ENCODE peak calls at places on chromosomes 2 and 18, in nine cellular contexts. One of them, this sample, is unnamed.

GRCh38 chr2:130949954-130950353 is 113.2 kb downstream of the ARHGEF4 start:
- DNase-seq in naive B cell: no peak
- DNase-seq in cardiac fibroblast: no peak
- DNase-seq in HT-29: no peak
- DNase-seq in activated CD8-positive, alpha-beta memory T cell treated with anti-CD3 and anti-CD28 coated beads for 48 hours: no peak
- DNase-seq in activated CD4-positive, alpha-beta T cell treated with anti-CD3 and anti-CD28 coated beads, Interleukin-2, amount 10 ng/mL, durations not matched to agents 24 days and 14 days: no peak
- DNase-seq in psoas muscle: no peak
- DNase-seq in GM04504: no peak
- DNase-seq in AG10803: no peak
- DNase-seq in this sample: no peak

GRCh38 chr2:10369269-10370255 is 66.9 kb downstream of the HPCAL1 start:
- DNase-seq in cardiac fibroblast: no peak
- DNase-seq in activated CD8-positive, alpha-beta memory T cell treated with anti-CD3 and anti-CD28 coated beads for 48 hours: no peak
- DNase-seq in AG10803: no peak
- DNase-seq in GM04504: no peak
- DNase-seq in psoas muscle: no peak
- DNase-seq in activated CD4-positive, alpha-beta T cell treated with anti-CD3 and anti-CD28 coated beads, Interleukin-2, amount 10 ng/mL, durations not matched to agents 24 days and 14 days: no peak
- DNase-seq in HT-29: peak
- DNase-seq in naive B cell: no peak
- DNase-seq in this sample: no peak

GRCh38 chr2:47728551-47728950 is 54.4 kb upstream of the MSH6 start:
- DNase-seq in psoas muscle: no peak
- DNase-seq in cardiac fibroblast: no peak
- DNase-seq in naive B cell: no peak
- DNase-seq in HT-29: no peak
- DNase-seq in activated CD8-positive, alpha-beta memory T cell treated with anti-CD3 and anti-CD28 coated beads for 48 hours: no peak
- DNase-seq in GM04504: no peak
- DNase-seq in activated CD4-positive, alpha-beta T cell treated with anti-CD3 and anti-CD28 coated beads, Interleukin-2, amount 10 ng/mL, durations not matched to agents 24 days and 14 days: no peak
- DNase-seq in AG10803: no peak
- DNase-seq in this sample: no peak

GRCh38 chr2:44118257-44118656 is 50.4 kb upstream of the PPM1B start:
- DNase-seq in psoas muscle: no peak
- DNase-seq in cardiac fibroblast: peak
- DNase-seq in activated CD8-positive, alpha-beta memory T cell treated with anti-CD3 and anti-CD28 coated beads for 48 hours: peak
- DNase-seq in HT-29: no peak
- DNase-seq in AG10803: peak
- DNase-seq in activated CD4-positive, alpha-beta T cell treated with anti-CD3 and anti-CD28 coated beads, Interleukin-2, amount 10 ng/mL, durations not matched to agents 24 days and 14 days: no peak
- DNase-seq in GM04504: no peak
- DNase-seq in naive B cell: no peak
- DNase-seq in this sample: no peak

GRCh38 chr2:181683518-181684453 is 3.5 kb upstream of the NEUROD1 start:
- DNase-seq in GM04504: no peak
- DNase-seq in activated CD4-positive, alpha-beta T cell treated with anti-CD3 and anti-CD28 coated beads, Interleukin-2, amount 10 ng/mL, durations not matched to agents 24 days and 14 days: peak
- DNase-seq in psoas muscle: no peak
- DNase-seq in HT-29: no peak
- DNase-seq in AG10803: peak
- DNase-seq in activated CD8-positive, alpha-beta memory T cell treated with anti-CD3 and anti-CD28 coated beads for 48 hours: no peak
- DNase-seq in naive B cell: no peak
- DNase-seq in cardiac fibroblast: no peak
- DNase-seq in this sample: peak

GRCh38 chr2:47569658-47570398 is 166.9 kb downstream of the MSH2 start:
- DNase-seq in activated CD4-positive, alpha-beta T cell treated with anti-CD3 and anti-CD28 coated beads, Interleukin-2, amount 10 ng/mL, durations not matched to agents 24 days and 14 days: peak
- DNase-seq in psoas muscle: no peak
- DNase-seq in activated CD8-positive, alpha-beta memory T cell treated with anti-CD3 and anti-CD28 coated beads for 48 hours: no peak
- DNase-seq in cardiac fibroblast: peak
- DNase-seq in AG10803: no peak
- DNase-seq in naive B cell: no peak
- DNase-seq in GM04504: no peak
- DNase-seq in HT-29: no peak
- DNase-seq in this sample: peak

GRCh38 chr2:185835974-185836373 is 97.4 kb downstream of the FSIP2 start:
- DNase-seq in naive B cell: no peak
- DNase-seq in HT-29: no peak
- DNase-seq in cardiac fibroblast: no peak
- DNase-seq in activated CD8-positive, alpha-beta memory T cell treated with anti-CD3 and anti-CD28 coated beads for 48 hours: no peak
- DNase-seq in AG10803: no peak
- DNase-seq in GM04504: no peak
- DNase-seq in psoas muscle: no peak
- DNase-seq in activated CD4-positive, alpha-beta T cell treated with anti-CD3 and anti-CD28 coated beads, Interleukin-2, amount 10 ng/mL, durations not matched to agents 24 days and 14 days: no peak
- DNase-seq in this sample: no peak

GRCh38 chr2:68225119-68225632 is 27.2 kb downstream of the PPP3R1 start:
- DNase-seq in activated CD8-positive, alpha-beta memory T cell treated with anti-CD3 and anti-CD28 coated beads for 48 hours: no peak
- DNase-seq in activated CD4-positive, alpha-beta T cell treated with anti-CD3 and anti-CD28 coated beads, Interleukin-2, amount 10 ng/mL, durations not matched to agents 24 days and 14 days: peak
- DNase-seq in cardiac fibroblast: peak
- DNase-seq in HT-29: peak
- DNase-seq in naive B cell: no peak
- DNase-seq in psoas muscle: no peak
- DNase-seq in GM04504: no peak
- DNase-seq in AG10803: peak
- DNase-seq in this sample: peak

GRCh38 chr2:37671013-37671815 is at the start of gene CDC42EP3:
- DNase-seq in naive B cell: peak
- DNase-seq in GM04504: no peak
- DNase-seq in psoas muscle: peak
- DNase-seq in activated CD8-positive, alpha-beta memory T cell treated with anti-CD3 and anti-CD28 coated beads for 48 hours: peak
- DNase-seq in HT-29: peak
- DNase-seq in cardiac fibroblast: peak
- DNase-seq in AG10803: no peak
- DNase-seq in activated CD4-positive, alpha-beta T cell treated with anti-CD3 and anti-CD28 coated beads, Interleukin-2, amount 10 ng/mL, durations not matched to agents 24 days and 14 days: peak
- DNase-seq in this sample: peak

GRCh38 chr2:163338270-163338669 is 397.5 kb downstream of the FIGN start:
- DNase-seq in activated CD4-positive, alpha-beta T cell treated with anti-CD3 and anti-CD28 coated beads, Interleukin-2, amount 10 ng/mL, durations not matched to agents 24 days and 14 days: no peak
- DNase-seq in HT-29: no peak
- DNase-seq in activated CD8-positive, alpha-beta memory T cell treated with anti-CD3 and anti-CD28 coated beads for 48 hours: no peak
- DNase-seq in cardiac fibroblast: no peak
- DNase-seq in GM04504: no peak
- DNase-seq in naive B cell: no peak
- DNase-seq in psoas muscle: no peak
- DNase-seq in AG10803: no peak
- DNase-seq in this sample: no peak

GRCh38 chr2:145764631-145765030 is 1244.7 kb upstream of the ZEB2 start:
- DNase-seq in HT-29: no peak
- DNase-seq in cardiac fibroblast: peak
- DNase-seq in psoas muscle: peak
- DNase-seq in activated CD4-positive, alpha-beta T cell treated with anti-CD3 and anti-CD28 coated beads, Interleukin-2, amount 10 ng/mL, durations not matched to agents 24 days and 14 days: no peak
- DNase-seq in GM04504: no peak
- DNase-seq in AG10803: peak
- DNase-seq in activated CD8-positive, alpha-beta memory T cell treated with anti-CD3 and anti-CD28 coated beads for 48 hours: no peak
- DNase-seq in naive B cell: no peak
- DNase-seq in this sample: no peak

GRCh38 chr18:28176933-28177827 is at the start of gene CDH2:
- DNase-seq in activated CD8-positive, alpha-beta memory T cell treated with anti-CD3 and anti-CD28 coated beads for 48 hours: no peak
- DNase-seq in HT-29: no peak
- DNase-seq in naive B cell: no peak
- DNase-seq in AG10803: peak
- DNase-seq in psoas muscle: peak
- DNase-seq in cardiac fibroblast: peak
- DNase-seq in activated CD4-positive, alpha-beta T cell treated with anti-CD3 and anti-CD28 coated beads, Interleukin-2, amount 10 ng/mL, durations not matched to agents 24 days and 14 days: peak
- DNase-seq in GM04504: peak
- DNase-seq in this sample: no peak

GRCh38 chr18:34957864-34958259 is 83.4 kb upstream of the MAPRE2 start:
- DNase-seq in cardiac fibroblast: no peak
- DNase-seq in activated CD4-positive, alpha-beta T cell treated with anti-CD3 and anti-CD28 coated beads, Interleukin-2, amount 10 ng/mL, durations not matched to agents 24 days and 14 days: no peak
- DNase-seq in naive B cell: no peak
- DNase-seq in GM04504: no peak
- DNase-seq in activated CD8-positive, alpha-beta memory T cell treated with anti-CD3 and anti-CD28 coated beads for 48 hours: no peak
- DNase-seq in psoas muscle: no peak
- DNase-seq in AG10803: no peak
- DNase-seq in HT-29: no peak
- DNase-seq in this sample: no peak

GRCh38 chr2:236774171-236774570 is 204.5 kb downstream of the ACKR3 start:
- DNase-seq in cardiac fibroblast: no peak
- DNase-seq in naive B cell: no peak
- DNase-seq in activated CD4-positive, alpha-beta T cell treated with anti-CD3 and anti-CD28 coated beads, Interleukin-2, amount 10 ng/mL, durations not matched to agents 24 days and 14 days: no peak
- DNase-seq in AG10803: no peak
- DNase-seq in psoas muscle: no peak
- DNase-seq in activated CD8-positive, alpha-beta memory T cell treated with anti-CD3 and anti-CD28 coated beads for 48 hours: no peak
- DNase-seq in HT-29: no peak
- DNase-seq in GM04504: no peak
- DNase-seq in this sample: no peak

GRCh38 chr2:230411484-230412368 is 4.3 kb upstream of the SP100 start:
- DNase-seq in GM04504: peak
- DNase-seq in psoas muscle: peak
- DNase-seq in naive B cell: peak
- DNase-seq in HT-29: peak
- DNase-seq in cardiac fibroblast: peak
- DNase-seq in AG10803: peak
- DNase-seq in activated CD8-positive, alpha-beta memory T cell treated with anti-CD3 and anti-CD28 coated beads for 48 hours: no peak
- DNase-seq in activated CD4-positive, alpha-beta T cell treated with anti-CD3 and anti-CD28 coated beads, Interleukin-2, amount 10 ng/mL, durations not matched to agents 24 days and 14 days: peak
- DNase-seq in this sample: peak

GRCh38 chr2:65722028-65722427 is 289.6 kb upstream of the SPRED2 start:
- DNase-seq in AG10803: peak
- DNase-seq in cardiac fibroblast: no peak
- DNase-seq in activated CD8-positive, alpha-beta memory T cell treated with anti-CD3 and anti-CD28 coated beads for 48 hours: no peak
- DNase-seq in activated CD4-positive, alpha-beta T cell treated with anti-CD3 and anti-CD28 coated beads, Interleukin-2, amount 10 ng/mL, durations not matched to agents 24 days and 14 days: no peak
- DNase-seq in psoas muscle: peak
- DNase-seq in HT-29: peak
- DNase-seq in GM04504: no peak
- DNase-seq in naive B cell: no peak
- DNase-seq in this sample: peak

GRCh38 chr18:48479531-48479930 is 59.3 kb upstream of the CTIF start:
- DNase-seq in cardiac fibroblast: peak
- DNase-seq in naive B cell: no peak
- DNase-seq in activated CD8-positive, alpha-beta memory T cell treated with anti-CD3 and anti-CD28 coated beads for 48 hours: no peak
- DNase-seq in activated CD4-positive, alpha-beta T cell treated with anti-CD3 and anti-CD28 coated beads, Interleukin-2, amount 10 ng/mL, durations not matched to agents 24 days and 14 days: no peak
- DNase-seq in GM04504: no peak
- DNase-seq in HT-29: no peak
- DNase-seq in psoas muscle: no peak
- DNase-seq in AG10803: no peak
- DNase-seq in this sample: no peak

GRCh38 chr2:167692191-167692590 is 555.2 kb downstream of the STK39 start:
- DNase-seq in naive B cell: no peak
- DNase-seq in activated CD8-positive, alpha-beta memory T cell treated with anti-CD3 and anti-CD28 coated beads for 48 hours: no peak
- DNase-seq in HT-29: no peak
- DNase-seq in activated CD4-positive, alpha-beta T cell treated with anti-CD3 and anti-CD28 coated beads, Interleukin-2, amount 10 ng/mL, durations not matched to agents 24 days and 14 days: no peak
- DNase-seq in AG10803: no peak
- DNase-seq in cardiac fibroblast: peak
- DNase-seq in psoas muscle: no peak
- DNase-seq in GM04504: no peak
- DNase-seq in this sample: no peak

GRCh38 chr2:105812180-105813044 is 67.7 kb downstream of the NCK2 start:
- DNase-seq in cardiac fibroblast: peak
- DNase-seq in activated CD8-positive, alpha-beta memory T cell treated with anti-CD3 and anti-CD28 coated beads for 48 hours: no peak
- DNase-seq in psoas muscle: peak
- DNase-seq in HT-29: no peak
- DNase-seq in GM04504: peak
- DNase-seq in AG10803: peak
- DNase-seq in activated CD4-positive, alpha-beta T cell treated with anti-CD3 and anti-CD28 coated beads, Interleukin-2, amount 10 ng/mL, durations not matched to agents 24 days and 14 days: no peak
- DNase-seq in naive B cell: no peak
- DNase-seq in this sample: no peak

GRCh38 chr18:61948196-61948800 is 55.5 kb upstream of the RNF152 start:
- DNase-seq in GM04504: no peak
- DNase-seq in AG10803: peak
- DNase-seq in naive B cell: no peak
- DNase-seq in cardiac fibroblast: peak
- DNase-seq in psoas muscle: no peak
- DNase-seq in activated CD8-positive, alpha-beta memory T cell treated with anti-CD3 and anti-CD28 coated beads for 48 hours: no peak
- DNase-seq in HT-29: no peak
- DNase-seq in activated CD4-positive, alpha-beta T cell treated with anti-CD3 and anti-CD28 coated beads, Interleukin-2, amount 10 ng/mL, durations not matched to agents 24 days and 14 days: peak
- DNase-seq in this sample: no peak

GRCh38 chr2:181742908-181743722 is 62.8 kb upstream of the NEUROD1 start:
- DNase-seq in GM04504: peak
- DNase-seq in cardiac fibroblast: peak
- DNase-seq in activated CD4-positive, alpha-beta T cell treated with anti-CD3 and anti-CD28 coated beads, Interleukin-2, amount 10 ng/mL, durations not matched to agents 24 days and 14 days: peak
- DNase-seq in HT-29: peak
- DNase-seq in AG10803: peak
- DNase-seq in activated CD8-positive, alpha-beta memory T cell treated with anti-CD3 and anti-CD28 coated beads for 48 hours: no peak
- DNase-seq in naive B cell: peak
- DNase-seq in psoas muscle: no peak
- DNase-seq in this sample: peak

GRCh38 chr2:87996570-87996969 is 19.8 kb downstream of the RNU2-63P start:
- DNase-seq in naive B cell: no peak
- DNase-seq in HT-29: no peak
- DNase-seq in activated CD4-positive, alpha-beta T cell treated with anti-CD3 and anti-CD28 coated beads, Interleukin-2, amount 10 ng/mL, durations not matched to agents 24 days and 14 days: no peak
- DNase-seq in psoas muscle: no peak
- DNase-seq in GM04504: no peak
- DNase-seq in cardiac fibroblast: no peak
- DNase-seq in activated CD8-positive, alpha-beta memory T cell treated with anti-CD3 and anti-CD28 coated beads for 48 hours: no peak
- DNase-seq in AG10803: no peak
- DNase-seq in this sample: no peak

GRCh38 chr2:174518397-174518796 is 31.6 kb upstream of the GPR155 start:
- DNase-seq in GM04504: no peak
- DNase-seq in naive B cell: no peak
- DNase-seq in HT-29: no peak
- DNase-seq in cardiac fibroblast: no peak
- DNase-seq in activated CD4-positive, alpha-beta T cell treated with anti-CD3 and anti-CD28 coated beads, Interleukin-2, amount 10 ng/mL, durations not matched to agents 24 days and 14 days: no peak
- DNase-seq in activated CD8-positive, alpha-beta memory T cell treated with anti-CD3 and anti-CD28 coated beads for 48 hours: no peak
- DNase-seq in psoas muscle: no peak
- DNase-seq in AG10803: no peak
- DNase-seq in this sample: no peak

GRCh38 chr18:12879840-12880531 is 4.1 kb downstream of the PTPN2 start:
- DNase-seq in GM04504: no peak
- DNase-seq in cardiac fibroblast: no peak
- DNase-seq in naive B cell: no peak
- DNase-seq in AG10803: no peak
- DNase-seq in psoas muscle: no peak
- DNase-seq in activated CD8-positive, alpha-beta memory T cell treated with anti-CD3 and anti-CD28 coated beads for 48 hours: no peak
- DNase-seq in activated CD4-positive, alpha-beta T cell treated with anti-CD3 and anti-CD28 coated beads, Interleukin-2, amount 10 ng/mL, durations not matched to agents 24 days and 14 days: no peak
- DNase-seq in HT-29: no peak
- DNase-seq in this sample: no peak

GRCh38 chr2:214550774-214551173 is 139.9 kb downstream of the VWC2L start:
- DNase-seq in AG10803: no peak
- DNase-seq in psoas muscle: no peak
- DNase-seq in GM04504: no peak
- DNase-seq in naive B cell: no peak
- DNase-seq in HT-29: no peak
- DNase-seq in activated CD4-positive, alpha-beta T cell treated with anti-CD3 and anti-CD28 coated beads, Interleukin-2, amount 10 ng/mL, durations not matched to agents 24 days and 14 days: no peak
- DNase-seq in cardiac fibroblast: no peak
- DNase-seq in activated CD8-positive, alpha-beta memory T cell treated with anti-CD3 and anti-CD28 coated beads for 48 hours: no peak
- DNase-seq in this sample: no peak

GRCh38 chr2:199662245-199662644 is 188.7 kb downstream of the FTCDNL1 start:
- DNase-seq in cardiac fibroblast: no peak
- DNase-seq in activated CD4-positive, alpha-beta T cell treated with anti-CD3 and anti-CD28 coated beads, Interleukin-2, amount 10 ng/mL, durations not matched to agents 24 days and 14 days: no peak
- DNase-seq in HT-29: no peak
- DNase-seq in AG10803: no peak
- DNase-seq in GM04504: no peak
- DNase-seq in naive B cell: no peak
- DNase-seq in psoas muscle: no peak
- DNase-seq in activated CD8-positive, alpha-beta memory T cell treated with anti-CD3 and anti-CD28 coated beads for 48 hours: no peak
- DNase-seq in this sample: no peak

GRCh38 chr2:205776139-205776538 is 93.8 kb downstream of the NRP2 start:
- DNase-seq in activated CD8-positive, alpha-beta memory T cell treated with anti-CD3 and anti-CD28 coated beads for 48 hours: peak
- DNase-seq in AG10803: peak
- DNase-seq in psoas muscle: peak
- DNase-seq in HT-29: peak
- DNase-seq in cardiac fibroblast: peak
- DNase-seq in activated CD4-positive, alpha-beta T cell treated with anti-CD3 and anti-CD28 coated beads, Interleukin-2, amount 10 ng/mL, durations not matched to agents 24 days and 14 days: peak
- DNase-seq in naive B cell: no peak
- DNase-seq in GM04504: no peak
- DNase-seq in this sample: peak

GRCh38 chr2:73917696-73918207 is 8.9 kb upstream of the DGUOK start:
- DNase-seq in HT-29: no peak
- DNase-seq in activated CD8-positive, alpha-beta memory T cell treated with anti-CD3 and anti-CD28 coated beads for 48 hours: no peak
- DNase-seq in GM04504: no peak
- DNase-seq in psoas muscle: no peak
- DNase-seq in naive B cell: no peak
- DNase-seq in AG10803: no peak
- DNase-seq in cardiac fibroblast: no peak
- DNase-seq in activated CD4-positive, alpha-beta T cell treated with anti-CD3 and anti-CD28 coated beads, Interleukin-2, amount 10 ng/mL, durations not matched to agents 24 days and 14 days: no peak
- DNase-seq in this sample: no peak

GRCh38 chr2:20050712-20051517 is 513 bp downstream of the LAPTM4A start:
- DNase-seq in cardiac fibroblast: peak
- DNase-seq in HT-29: peak
- DNase-seq in activated CD8-positive, alpha-beta memory T cell treated with anti-CD3 and anti-CD28 coated beads for 48 hours: no peak
- DNase-seq in activated CD4-positive, alpha-beta T cell treated with anti-CD3 and anti-CD28 coated beads, Interleukin-2, amount 10 ng/mL, durations not matched to agents 24 days and 14 days: peak
- DNase-seq in AG10803: peak
- DNase-seq in psoas muscle: peak
- DNase-seq in GM04504: peak
- DNase-seq in naive B cell: no peak
- DNase-seq in this sample: peak

GRCh38 chr18:25289040-25289631 is 62.8 kb downstream of the ZNF521 start:
- DNase-seq in AG10803: peak
- DNase-seq in HT-29: peak
- DNase-seq in activated CD4-positive, alpha-beta T cell treated with anti-CD3 and anti-CD28 coated beads, Interleukin-2, amount 10 ng/mL, durations not matched to agents 24 days and 14 days: no peak
- DNase-seq in GM04504: peak
- DNase-seq in psoas muscle: no peak
- DNase-seq in activated CD8-positive, alpha-beta memory T cell treated with anti-CD3 and anti-CD28 coated beads for 48 hours: no peak
- DNase-seq in naive B cell: no peak
- DNase-seq in cardiac fibroblast: peak
- DNase-seq in this sample: no peak